ENCODE peak calls at places on chromosomes 11 and 22, in seven cellular contexts. One of them, this sample, is unnamed.
A peak's percentile ranks its signal among the peaks of the same experiment; 100 is the strongest.

GRCh38 chr11:18705651-18706281 is 7.2 kb downstream of the TMEM86A start:
- DNase-seq in MM.1S: no peak
- DNase-seq in PC-3: no peak
- DNase-seq in PC-9: no peak
- DNase-seq in HCT116: no peak
- DNase-seq in GM23338: peak; percentile 54
- DNase-seq in GM23248: peak; percentile 18
- DNase-seq in this sample: no peak

GRCh38 chr11:105000167-105000566 is 22.8 kb downstream of the CASP5 start:
- DNase-seq in GM23338: peak; percentile 50
- DNase-seq in HCT116: peak; percentile 37
- DNase-seq in MM.1S: no peak
- DNase-seq in GM23248: peak; percentile 72
- DNase-seq in PC-3: peak; percentile 48
- DNase-seq in PC-9: no peak
- DNase-seq in this sample: no peak

GRCh38 chr22:18091916-18092526 is 14.2 kb downstream of the PEX26 start:
- DNase-seq in PC-3: no peak
- DNase-seq in PC-9: no peak
- DNase-seq in MM.1S: peak; percentile 62
- DNase-seq in HCT116: no peak
- DNase-seq in GM23248: peak; percentile 92
- DNase-seq in GM23338: no peak
- DNase-seq in this sample: peak; percentile 71

GRCh38 chr11:2870460-2870859 is 15.1 kb downstream of the CDKN1C start:
- DNase-seq in HCT116: no peak
- DNase-seq in GM23338: peak; percentile 37
- DNase-seq in PC-9: no peak
- DNase-seq in GM23248: no peak
- DNase-seq in MM.1S: no peak
- DNase-seq in PC-3: no peak
- DNase-seq in this sample: no peak

GRCh38 chr22:29503811-29504372 is 23.9 kb downstream of the NEFH start:
- DNase-seq in GM23248: peak; percentile 82
- DNase-seq in MM.1S: no peak
- DNase-seq in PC-3: peak; percentile 17
- DNase-seq in HCT116: no peak
- DNase-seq in PC-9: no peak
- DNase-seq in GM23338: no peak
- DNase-seq in this sample: peak; percentile 71

GRCh38 chr11:76578655-76579046 is 91.9 kb downstream of the LRRC32 start:
- DNase-seq in PC-9: no peak
- DNase-seq in GM23338: peak; percentile 39
- DNase-seq in PC-3: no peak
- DNase-seq in MM.1S: no peak
- DNase-seq in HCT116: no peak
- DNase-seq in GM23248: no peak
- DNase-seq in this sample: peak; percentile 35

GRCh38 chr11:119339581-119340334 is 925 bp downstream of the C1QTNF5 start:
- DNase-seq in MM.1S: no peak
- DNase-seq in GM23338: peak; percentile 88
- DNase-seq in GM23248: peak; percentile 82
- DNase-seq in PC-9: no peak
- DNase-seq in PC-3: peak; percentile 47
- DNase-seq in HCT116: no peak
- DNase-seq in this sample: peak; percentile 87

GRCh38 chr11:96781082-96781481 is 391.3 kb downstream of the JRKL start:
- DNase-seq in PC-3: peak; percentile 11
- DNase-seq in PC-9: no peak
- DNase-seq in GM23338: no peak
- DNase-seq in HCT116: no peak
- DNase-seq in GM23248: no peak
- DNase-seq in MM.1S: no peak
- DNase-seq in this sample: no peak

GRCh38 chr11:65417221-65417701 is 5.3 kb upstream of the NEAT1 start:
- DNase-seq in PC-3: no peak
- DNase-seq in PC-9: no peak
- DNase-seq in GM23248: peak; percentile 30
- DNase-seq in HCT116: no peak
- DNase-seq in MM.1S: no peak
- DNase-seq in GM23338: no peak
- DNase-seq in this sample: no peak

GRCh38 chr11:27094062-27094587 is 53.5 kb downstream of the BBOX1 start:
- DNase-seq in PC-9: no peak
- DNase-seq in PC-3: no peak
- DNase-seq in GM23248: no peak
- DNase-seq in GM23338: no peak
- DNase-seq in HCT116: no peak
- DNase-seq in MM.1S: no peak
- DNase-seq in this sample: no peak

GRCh38 chr11:11993814-11994213 is 14.6 kb downstream of the DKK3 start:
- DNase-seq in GM23338: no peak
- DNase-seq in PC-9: peak; percentile 78
- DNase-seq in GM23248: peak; percentile 95
- DNase-seq in MM.1S: no peak
- DNase-seq in HCT116: peak; percentile 53
- DNase-seq in PC-3: peak; percentile 90
- DNase-seq in this sample: peak; percentile 74

GRCh38 chr22:31091106-31091975 is 10.2 kb downstream of the SMTN start:
- DNase-seq in PC-3: no peak
- DNase-seq in PC-9: no peak
- DNase-seq in GM23248: no peak
- DNase-seq in HCT116: no peak
- DNase-seq in GM23338: peak; percentile 30
- DNase-seq in MM.1S: no peak
- DNase-seq in this sample: peak; percentile 4

GRCh38 chr11:71396548-71397123 is 51.6 kb downstream of the DHCR7 start:
- DNase-seq in GM23338: no peak
- DNase-seq in HCT116: no peak
- DNase-seq in PC-9: no peak
- DNase-seq in PC-3: no peak
- DNase-seq in GM23248: no peak
- DNase-seq in MM.1S: no peak
- DNase-seq in this sample: no peak

GRCh38 chr11:35014352-35014751 is 97.9 kb downstream of the PDHX start:
- DNase-seq in HCT116: no peak
- DNase-seq in PC-9: no peak
- DNase-seq in PC-3: peak; percentile 38
- DNase-seq in GM23338: no peak
- DNase-seq in GM23248: peak; percentile 94
- DNase-seq in MM.1S: no peak
- DNase-seq in this sample: no peak

GRCh38 chr22:19016081-19016480 is 80.0 kb upstream of the PRODH start:
- DNase-seq in PC-9: no peak
- DNase-seq in MM.1S: no peak
- DNase-seq in GM23338: no peak
- DNase-seq in HCT116: no peak
- DNase-seq in GM23248: no peak
- DNase-seq in PC-3: no peak
- DNase-seq in this sample: no peak

GRCh38 chr11:68900835-68901381 is 2.7 kb downstream of the MRPL21 start:
- DNase-seq in MM.1S: no peak
- DNase-seq in GM23338: no peak
- DNase-seq in GM23248: no peak
- DNase-seq in PC-3: no peak
- DNase-seq in HCT116: no peak
- DNase-seq in PC-9: no peak
- DNase-seq in this sample: no peak
- H3K27ac ChIP-seq in MM.1S: no peak overlapping the region
- H3K27ac ChIP-seq in GM23338: no peak overlapping the region
- H3K27ac ChIP-seq in GM23248: no peak overlapping the region
- H3K27ac ChIP-seq in PC-3: no peak overlapping the region
- H3K27ac ChIP-seq in HCT116: no peak overlapping the region
- H3K27ac ChIP-seq in PC-9: no peak overlapping the region
- H3K27ac ChIP-seq in this sample: no peak overlapping the region

GRCh38 chr11:41392591-41392990 is 66.9 kb downstream of the LRRC4C start:
- DNase-seq in GM23338: peak; percentile 86
- DNase-seq in MM.1S: no peak
- DNase-seq in GM23248: no peak
- DNase-seq in PC-3: no peak
- DNase-seq in PC-9: no peak
- DNase-seq in HCT116: no peak
- DNase-seq in this sample: no peak

GRCh38 chr11:41394562-41395160 is 64.8 kb downstream of the LRRC4C start:
- DNase-seq in GM23248: no peak
- DNase-seq in HCT116: no peak
- DNase-seq in MM.1S: no peak
- DNase-seq in PC-9: no peak
- DNase-seq in GM23338: peak; percentile 46
- DNase-seq in PC-3: no peak
- DNase-seq in this sample: no peak

GRCh38 chr11:41400124-41400523 is 59.3 kb downstream of the LRRC4C start:
- DNase-seq in PC-3: no peak
- DNase-seq in GM23338: no peak
- DNase-seq in GM23248: no peak
- DNase-seq in MM.1S: no peak
- DNase-seq in HCT116: no peak
- DNase-seq in PC-9: no peak
- DNase-seq in this sample: no peak

GRCh38 chr11:41403462-41403861 is 56.0 kb downstream of the LRRC4C start:
- DNase-seq in PC-9: no peak
- DNase-seq in GM23248: no peak
- DNase-seq in GM23338: no peak
- DNase-seq in PC-3: no peak
- DNase-seq in MM.1S: no peak
- DNase-seq in HCT116: no peak
- DNase-seq in this sample: no peak

GRCh38 chr11:41398175-41398574 is 61.3 kb downstream of the LRRC4C start:
- DNase-seq in PC-3: peak; percentile 3
- DNase-seq in GM23338: no peak
- DNase-seq in HCT116: no peak
- DNase-seq in MM.1S: no peak
- DNase-seq in PC-9: no peak
- DNase-seq in GM23248: no peak
- DNase-seq in this sample: peak; percentile 22
- TF ChIP-seq EZH2 in PC-3: no peak
- TF ChIP-seq EZH2 in GM23338: no peak
- TF ChIP-seq EZH2 in HCT116: no peak
- TF ChIP-seq EZH2 in MM.1S: no peak
- TF ChIP-seq EZH2 in PC-9: no peak
- TF ChIP-seq EZH2 in GM23248: no peak
- TF ChIP-seq EZH2 in this sample: no peak

DNA sequence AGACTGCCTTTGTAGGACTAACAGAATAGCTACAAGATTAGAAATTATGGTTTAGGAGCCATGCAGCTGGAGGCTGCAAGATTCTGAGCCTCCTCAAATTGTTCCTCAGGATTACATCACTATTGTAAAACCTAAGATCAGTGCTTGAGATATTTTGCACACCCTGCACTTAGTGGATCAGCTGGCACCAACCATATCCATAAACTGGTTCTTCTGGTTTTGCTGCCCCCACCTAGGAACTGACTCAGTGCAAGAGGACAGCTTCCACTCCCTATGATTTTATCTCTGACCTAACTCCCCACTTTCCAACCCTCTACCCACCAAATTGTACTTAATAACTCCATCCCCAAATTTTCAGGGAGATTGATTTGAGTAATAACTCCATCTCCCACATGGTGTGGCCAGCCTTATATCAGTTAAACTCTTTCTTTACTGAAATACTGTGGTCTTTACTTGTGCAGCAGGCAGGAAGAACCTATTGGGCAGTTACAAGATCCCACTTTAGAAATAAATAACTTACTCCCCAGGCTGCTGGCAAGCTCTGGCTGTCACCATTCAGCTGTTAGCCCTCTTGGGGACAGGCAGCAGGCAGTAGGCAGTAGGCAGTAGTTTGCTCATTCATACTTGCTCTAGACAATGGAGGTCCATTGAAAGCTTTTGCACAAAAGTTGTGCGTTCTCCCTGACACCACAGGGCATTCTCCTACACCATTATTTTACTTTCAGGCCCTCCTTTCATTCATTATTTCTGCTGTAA is 119.0 kb downstream of the SLC17A6 start:
- DNase-seq in HCT116: no peak
- DNase-seq in GM23338: no peak
- DNase-seq in PC-3: peak; percentile 88
- DNase-seq in PC-9: peak; percentile 51
- DNase-seq in MM.1S: no peak
- DNase-seq in GM23248: no peak
- DNase-seq in this sample: no peak
- H3K9me2 ChIP-seq in HCT116: no peaks in the 10 kb centered on the region
- H3K9me2 ChIP-seq in GM23338: no peaks in the 10 kb centered on the region
- H3K9me2 ChIP-seq in PC-3: no peaks in the 10 kb centered on the region
- H3K9me2 ChIP-seq in PC-9: no peaks in the 10 kb centered on the region
- H3K9me2 ChIP-seq in MM.1S: no peaks in the 10 kb centered on the region
- H3K9me2 ChIP-seq in GM23248: no peaks in the 10 kb centered on the region
- H3K9me2 ChIP-seq in this sample: no peaks in the 10 kb centered on the region

GRCh38 chr11:69461272-69461962 is 20.0 kb upstream of the LINC01488 start:
- DNase-seq in PC-9: no peak
- DNase-seq in GM23338: no peak
- DNase-seq in PC-3: no peak
- DNase-seq in HCT116: no peak
- DNase-seq in GM23248: no peak
- DNase-seq in MM.1S: no peak
- DNase-seq in this sample: no peak

GRCh38 chr11:69464621-69464960 is 16.9 kb upstream of the LINC01488 start:
- DNase-seq in GM23248: no peak
- DNase-seq in PC-3: no peak
- DNase-seq in GM23338: no peak
- DNase-seq in PC-9: no peak
- DNase-seq in MM.1S: no peak
- DNase-seq in HCT116: no peak
- DNase-seq in this sample: no peak

GRCh38 chr11:69463892-69464620 is 17.4 kb upstream of the LINC01488 start:
- DNase-seq in GM23248: no peak
- DNase-seq in GM23338: no peak
- DNase-seq in HCT116: no peak
- DNase-seq in MM.1S: no peak
- DNase-seq in PC-3: no peak
- DNase-seq in PC-9: no peak
- DNase-seq in this sample: no peak

GRCh38 chr11:69462106-69463045 is 19.1 kb upstream of the LINC01488 start:
- DNase-seq in GM23248: peak; percentile 54
- DNase-seq in GM23338: no peak
- DNase-seq in PC-3: no peak
- DNase-seq in PC-9: no peak
- DNase-seq in HCT116: no peak
- DNase-seq in MM.1S: no peak
- DNase-seq in this sample: no peak

DNA sequence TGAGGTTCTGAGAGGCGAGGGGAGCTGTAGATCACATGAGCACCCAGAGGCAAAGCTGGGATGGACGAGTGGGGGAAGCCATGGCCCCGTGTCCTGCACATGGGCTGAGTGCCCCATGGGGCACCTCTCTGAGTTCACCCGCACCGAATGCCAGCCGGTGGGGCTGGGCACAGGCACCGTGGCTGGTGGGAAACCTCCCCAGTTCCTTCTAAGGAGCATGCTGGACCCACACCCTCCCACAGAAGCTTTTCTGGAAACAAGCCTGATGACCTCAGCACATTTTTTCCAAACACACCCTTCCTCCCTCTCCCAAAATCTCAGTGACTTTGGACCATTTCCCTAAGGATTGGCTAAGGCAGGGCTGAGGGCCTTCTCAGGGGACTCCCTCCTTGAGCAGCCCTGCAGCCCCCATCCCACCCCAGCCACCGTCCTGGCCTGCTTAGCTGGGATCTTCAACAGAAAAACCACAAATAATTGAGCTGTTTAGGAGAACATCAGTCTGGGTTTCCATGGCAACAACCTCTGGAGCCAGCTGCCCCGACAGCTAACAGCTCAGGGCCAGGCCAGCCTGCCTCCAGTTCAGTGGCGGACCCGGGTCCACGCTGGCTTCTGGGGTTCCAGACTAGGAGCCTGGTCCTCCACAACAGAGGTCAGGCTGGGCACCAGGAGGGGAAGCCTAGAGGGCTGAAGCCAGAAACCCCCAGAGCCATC is 18.1 kb upstream of the LINC01488 start:
- DNase-seq in MM.1S: no peak
- DNase-seq in HCT116: no peak
- DNase-seq in GM23248: peak; percentile 92
- DNase-seq in PC-9: no peak
- DNase-seq in GM23338: peak; percentile 65
- DNase-seq in PC-3: no peak
- DNase-seq in this sample: peak; percentile 68
- H3K27ac ChIP-seq in MM.1S: no peak overlapping the region
- H3K27ac ChIP-seq in HCT116: no peak overlapping the region
- H3K27ac ChIP-seq in GM23248: no peak overlapping the region
- H3K27ac ChIP-seq in PC-9: no peak overlapping the region
- H3K27ac ChIP-seq in GM23338: no peak overlapping the region
- H3K27ac ChIP-seq in PC-3: no peak overlapping the region
- H3K27ac ChIP-seq in this sample: no peak overlapping the region